ENCODE peak calls at places on chromosomes 16 and 17, in eight cellular contexts. F, K, A, E, L, S, M and Y are unnamed samples.

GRCh38 chr16:53078765-53079484 is 24.1 kb downstream of the CHD9 start:
- DNase-seq in L (no peak), K (no peak), E (no peak), M (no peak), F (no peak), A (no peak), S (no peak), Y (no peak)

GRCh38 chr17:46121165-46121764 is 72.0 kb downstream of the KANSL1 start:
- DNase-seq in K (no peak), F (no peak), A (no peak), E (no peak), S (no peak), M (no peak), L (no peak), Y (no peak)

GRCh38 chr17:76997981-76998531 is 129.9 kb downstream of the MGAT5B start:
- DNase-seq in S (peak), A (peak), E (no peak), F (no peak), K (no peak), M (no peak), L (no peak), Y (no peak)

GRCh38 chr16:1763521-1764511 is 7.5 kb downstream of the NME3 start:
- DNase-seq in M (no peak), F (no peak), L (no peak), K (peak), A (no peak), S (no peak), E (peak), Y (peak)

GRCh38 chr17:72188801-72189200 is 68.0 kb downstream of the SOX9 start:
- DNase-seq in F (no peak), E (no peak), S (no peak), M (no peak), L (no peak), A (no peak), K (no peak), Y (no peak)

GRCh38 chr16:57479422-57480126 is 6.7 kb downstream of the DOK4 start:
- DNase-seq in F (no peak), K (peak), M (no peak), L (no peak), S (no peak), E (peak), A (no peak), Y (no peak)

GRCh38 chr16:4700997-4701743 is 7.8 kb downstream of the NUDT16L1 start:
- DNase-seq in S (no peak), K (no peak), L (no peak), M (no peak), F (no peak), A (no peak), E (peak), Y (no peak)

GRCh38 chr16:66270333-66270927 is 96.1 kb upstream of the CDH5 start:
- DNase-seq in F (peak), E (peak), M (peak), L (peak), S (peak), A (peak), K (peak), Y (peak)

GRCh38 chr16:84898447-84898846 is 78.7 kb downstream of the CRISPLD2 start:
- DNase-seq in M (no peak), L (no peak), K (no peak), S (no peak), F (no peak), E (no peak), A (no peak), Y (no peak)

GRCh38 chr16:59634951-59635350 is 900.8 kb upstream of the GOT2 start:
- DNase-seq in E (no peak), A (no peak), S (no peak), K (no peak), M (no peak), L (no peak), F (no peak), Y (no peak)

GRCh38 chr17:80891096-80892018 is 100.3 kb upstream of the CHMP6 start:
- DNase-seq in S (no peak), F (no peak), E (peak), K (no peak), A (peak), M (no peak), L (peak), Y (no peak)
- TF ChIP-seq CTCF in S (no peak), F (no peak), E (no peak), K (no peak), A (no peak), M (no peak), L (peak), Y (no peak)

GRCh38 chr17:42009170-42009569 is 8.1 kb downstream of the DNAJC7 start:
- DNase-seq in A (no peak), M (no peak), S (peak), E (no peak), F (no peak), K (no peak), L (no peak), Y (no peak)
- TF ChIP-seq CTCF in A (no peak), M (peak), S (peak), E (no peak), F (no peak), K (no peak), L (peak), Y (no peak)

GRCh38 chr17:43006639-43007551 is at the start of gene IFI35:
- DNase-seq in A (peak), K (peak), F (no peak), M (peak), S (peak), L (peak), E (peak), Y (peak)

GRCh38 chr17:42999003-42999525 is 845 bp downstream of the RPL27 start:
- DNase-seq in F (no peak), K (no peak), S (no peak), A (no peak), L (no peak), M (no peak), E (no peak), Y (no peak)

GRCh38 chr17:42997984-42998938 is at the start of gene RPL27:
- DNase-seq in E (peak), F (peak), K (peak), L (peak), A (peak), S (peak), M (peak), Y (peak)

GRCh38 chr17:43003542-43004172 is 2.9 kb upstream of the IFI35 start:
- DNase-seq in S (no peak), M (no peak), A (no peak), L (no peak), F (no peak), E (no peak), K (no peak), Y (no peak)
- TF ChIP-seq CTCF in S (no peak), M (no peak), A (no peak), L (no peak), F (no peak), E (no peak), K (no peak), Y (no peak)

GRCh38 chr16:67445913-67446907 is 15.3 kb downstream of the HSD11B2 start:
- DNase-seq in L (no peak), K (no peak), F (no peak), A (no peak), E (peak), M (no peak), S (no peak), Y (no peak)
- TF ChIP-seq CTCF in L (no peak), K (no peak), F (no peak), A (no peak), E (no peak), M (no peak), S (no peak), Y (no peak)

DNA sequence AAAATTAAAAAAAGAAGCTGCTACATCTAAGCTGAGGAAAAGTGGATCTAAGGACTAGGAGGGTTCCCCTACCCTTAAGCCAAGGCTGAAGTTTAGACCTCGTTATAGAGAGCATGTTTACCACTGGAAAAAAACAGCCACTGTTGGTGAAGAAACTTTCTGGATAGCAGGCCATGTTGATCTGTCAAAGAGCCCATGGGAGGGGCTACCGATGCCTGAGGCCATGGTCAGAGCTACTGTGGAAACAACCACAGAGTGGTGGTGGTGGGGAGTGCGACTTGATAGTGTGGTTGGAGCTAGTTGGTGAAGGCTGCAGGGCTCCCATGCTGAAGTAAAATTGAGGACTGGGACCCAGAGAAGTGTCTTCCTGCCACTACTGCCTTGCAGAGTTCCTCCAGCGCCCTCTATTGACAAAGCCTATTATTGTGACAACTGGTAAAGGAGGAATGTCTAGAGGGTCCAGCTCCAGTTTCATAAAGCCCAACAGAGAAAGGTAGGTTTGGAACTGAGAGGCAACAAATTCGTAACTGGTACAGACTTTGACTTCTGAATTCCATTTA is 12.7 kb upstream of the FAM20A start:
- DNase-seq in M (no peak), K (peak), L (peak), F (no peak), S (peak), A (no peak), E (no peak), Y (peak)
- TF ChIP-seq CTCF in M (peak), K (peak), L (peak), F (peak), S (peak), A (no peak), E (no peak), Y (peak)